ENCODE peak calls at places on chromosomes 7 and 10, in seven cellular contexts. P is foreskin keratinocyte, X is AG04450, J is progenitor cell of endocrine pancreas, N is Panc1, H is AG09319, S is GM23338. T is an unnamed sample.

GRCh38 chr10:102451105-102451969 is at the start of gene C10orf95:
- DNase-seq in S (peak), X (no peak), P (peak), J (no peak), H (no peak), N (no peak), T (no peak)

GRCh38 chr7:94243312-94243711 is 151.4 kb upstream of the COL1A2 start:
- DNase-seq in N (no peak), S (peak), X (no peak), P (no peak), H (no peak), J (no peak), T (no peak)

GRCh38 chr10:25820496-25821415 is 113.3 kb upstream of the MYO3A start:
- DNase-seq in J (no peak), N (no peak), H (no peak), S (no peak), X (no peak), P (no peak), T (no peak)

GRCh38 chr10:60917331-60918280 is 26.4 kb downstream of the RHOBTB1 start:
- DNase-seq in J (no peak), H (no peak), P (peak), X (no peak), S (no peak), N (no peak), T (no peak)

GRCh38 chr10:43785252-43785651 is 136.6 kb upstream of the ZNF32 start:
- DNase-seq in N (no peak), P (no peak), X (no peak), H (no peak), J (no peak), S (peak), T (no peak)

GRCh38 chr7:51026341-51026740 is 243.6 kb upstream of the GRB10 start:
- DNase-seq in X (no peak), J (no peak), H (no peak), S (no peak), P (no peak), N (no peak), T (no peak)

GRCh38 chr7:121366852-121367431 is 29.2 kb downstream of the FAM3C start:
- DNase-seq in N (peak), H (no peak), P (peak), X (peak), J (no peak), S (peak), T (no peak)

GRCh38 chr7:30164567-30164966 is 29.8 kb downstream of the MTURN start:
- DNase-seq in S (peak), J (no peak), P (peak), X (no peak), N (peak), H (no peak), T (no peak)

GRCh38 chr10:127990846-127991542 is 84.1 kb downstream of the PTPRE start:
- DNase-seq in H (no peak), N (no peak), X (no peak), S (no peak), J (no peak), P (peak), T (peak)

GRCh38 chr7:25716421-25716820 is 435.6 kb upstream of the NFE2L3 start:
- DNase-seq in H (no peak), P (peak), N (no peak), J (no peak), S (no peak), X (no peak), T (no peak)

GRCh38 chr10:11112718-11113117 is 95.0 kb downstream of the CELF2 start:
- DNase-seq in H (no peak), X (no peak), S (no peak), N (no peak), P (no peak), J (no peak), T (no peak)

GRCh38 chr10:3848768-3849643 is 64.0 kb upstream of the KLF6 start:
- DNase-seq in X (no peak), P (peak), J (no peak), H (no peak), N (no peak), S (no peak), T (no peak)

GRCh38 chr10:110508806-110509544 is 11.3 kb downstream of the DUSP5 start:
- DNase-seq in S (no peak), H (no peak), P (peak), J (no peak), X (no peak), N (no peak), T (no peak)

GRCh38 chr7:104843198-104843597 is 170.8 kb upstream of the KMT2E start:
- DNase-seq in S (no peak), J (no peak), H (no peak), P (no peak), X (no peak), N (no peak), T (no peak)

GRCh38 chr10:131906269-131906639 is 5.4 kb downstream of the PPP2R2D start:
- DNase-seq in J (no peak), H (no peak), N (no peak), P (no peak), S (no peak), X (no peak), T (no peak)

GRCh38 chr10:51269816-51270215 is 195.5 kb downstream of the PRKG1 start:
- DNase-seq in J (no peak), P (peak), X (peak), S (no peak), H (peak), N (no peak), T (no peak)

GRCh38 chr10:89683911-89684310 is 17.5 kb upstream of the KIF20B start:
- DNase-seq in S (no peak), P (no peak), N (no peak), H (no peak), J (no peak), X (no peak), T (no peak)

GRCh38 chr10:91787810-91788209 is 10.4 kb upstream of the TNKS2 start:
- DNase-seq in S (no peak), H (no peak), N (no peak), P (peak), X (no peak), J (no peak), T (no peak)

GRCh38 chr7:2814682-2815522 is 29.2 kb downstream of the GNA12 start:
- DNase-seq in H (no peak), S (peak), P (no peak), N (no peak), X (no peak), J (no peak), T (no peak)

GRCh38 chr7:43108255-43109011 is 4.0 kb upstream of the HECW1 start:
- DNase-seq in H (no peak), J (peak), S (peak), P (peak), X (no peak), N (peak), T (peak)
- TF ChIP-seq CTCF in H (peak), J (peak), S (peak), P (peak), X (peak), N (peak), T (peak)

GRCh38 chr7:98755138-98755898 is 114.5 kb downstream of the TMEM130 start:
- DNase-seq in P (no peak), S (peak), N (no peak), X (no peak), H (no peak), J (no peak), T (no peak)
- TF ChIP-seq CTCF in P (no peak), S (peak), N (no peak), X (no peak), H (no peak), J (no peak), T (no peak)

GRCh38 chr10:64011871-64012714 is 490.9 kb downstream of the REEP3 start:
- DNase-seq in H (no peak), X (no peak), P (peak), J (no peak), N (no peak), S (peak), T (no peak)

GRCh38 chr10:64007157-64007556 is 486.0 kb downstream of the REEP3 start:
- DNase-seq in X (no peak), P (no peak), S (peak), N (no peak), J (no peak), H (no peak), T (no peak)
- TF ChIP-seq CTCF in X (no peak), P (no peak), S (no peak), N (no peak), J (no peak), H (no peak), T (no peak)

DNA sequence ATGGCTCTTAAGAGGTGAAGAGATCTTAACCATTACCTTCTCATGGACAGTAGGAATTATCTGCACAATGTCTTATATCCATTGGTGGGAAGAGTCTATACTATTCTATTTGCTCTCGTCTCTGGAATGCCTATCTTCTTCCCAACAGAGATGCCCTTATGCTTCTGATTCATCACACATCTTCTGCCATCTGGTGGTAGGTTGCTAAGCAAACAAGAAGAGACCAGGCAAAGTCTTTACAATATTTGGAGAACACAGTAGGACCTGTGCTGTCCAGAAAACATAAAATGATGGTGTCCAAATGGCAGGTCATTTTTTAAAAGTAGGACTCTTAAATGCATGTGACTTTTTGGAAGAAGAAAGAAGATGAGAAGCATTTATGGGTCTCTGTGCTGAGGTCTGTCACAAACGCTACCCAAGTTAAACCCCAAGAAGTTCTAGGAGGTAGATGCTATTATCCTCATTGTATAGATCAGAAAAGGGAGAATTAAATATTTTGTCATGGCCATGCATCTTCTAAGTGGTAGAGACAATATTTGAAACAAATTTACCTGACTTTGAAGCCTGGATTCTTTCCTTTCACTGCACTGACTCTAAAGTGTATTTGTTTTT is 67.8 kb upstream of the NXPH1 start:
- DNase-seq in S (peak), J (no peak), N (peak), P (peak), X (no peak), H (no peak), T (no peak)
- TF ChIP-seq CTCF in S (peak), J (peak), N (peak), P (peak), X (no peak), H (no peak), T (no peak)

GRCh38 chr7:139777948-139778841 is at the start of gene HIPK2:
- DNase-seq in X (no peak), P (peak), H (no peak), J (peak), S (peak), N (no peak), T (peak)
- TF ChIP-seq CTCF in X (no peak), P (no peak), H (no peak), J (no peak), S (no peak), N (no peak), T (no peak)

GRCh38 chr7:129503725-129504124 is 1.4 kb downstream of the SMKR1 start:
- DNase-seq in P (no peak), H (no peak), S (no peak), J (no peak), X (no peak), N (no peak), T (no peak)

GRCh38 chr7:129501760-129502707 is at the start of gene SMKR1:
- DNase-seq in J (peak), H (no peak), P (no peak), X (peak), N (no peak), S (peak), T (peak)

GRCh38 chr7:129499915-129500463 is 2.3 kb upstream of the SMKR1 start:
- DNase-seq in X (no peak), J (no peak), P (no peak), S (no peak), N (no peak), H (no peak), T (no peak)

GRCh38 chr7:129498021-129498420 is 4.3 kb upstream of the SMKR1 start:
- DNase-seq in S (no peak), J (no peak), P (no peak), N (no peak), H (no peak), X (no peak), T (no peak)

GRCh38 chr7:129502708-129503685 is 666 bp downstream of the SMKR1 start:
- DNase-seq in X (no peak), S (peak), H (no peak), J (peak), P (no peak), N (no peak), T (peak)
- TF ChIP-seq CTCF in X (no peak), S (peak), H (no peak), J (peak), P (peak), N (no peak), T (no peak)

DNA sequence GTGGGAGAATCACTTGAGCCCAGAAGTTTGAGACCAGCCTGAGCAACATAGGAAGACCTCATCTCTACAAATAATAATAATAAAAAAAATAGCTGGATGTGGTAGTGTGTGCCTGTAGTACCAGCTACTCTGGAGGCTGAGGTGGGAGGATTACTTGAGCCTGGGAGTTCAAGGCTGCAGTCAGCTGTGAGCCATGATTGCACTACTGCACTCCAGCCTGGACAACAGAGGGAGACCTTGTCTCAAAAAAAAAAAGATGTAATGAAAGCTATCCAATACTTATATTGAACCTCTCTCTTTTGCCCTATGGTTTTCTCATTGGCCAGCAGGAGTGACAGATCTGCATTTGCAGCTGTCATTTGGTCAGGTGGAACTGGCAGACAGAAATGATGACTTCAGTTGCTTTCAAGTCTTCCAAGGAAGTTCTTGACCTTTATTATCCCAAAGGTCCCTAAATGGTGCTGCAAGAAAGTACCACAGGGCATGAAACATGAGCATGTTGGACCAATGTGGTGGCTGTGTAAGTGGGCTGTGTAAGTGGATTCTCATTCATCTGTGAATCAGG is 99.4 kb downstream of the CALD1 start:
- DNase-seq in J (no peak), H (no peak), P (no peak), N (no peak), S (no peak), X (no peak), T (no peak)
- TF ChIP-seq CTCF in J (no peak), H (no peak), P (peak), N (no peak), S (no peak), X (no peak), T (no peak)

DNA sequence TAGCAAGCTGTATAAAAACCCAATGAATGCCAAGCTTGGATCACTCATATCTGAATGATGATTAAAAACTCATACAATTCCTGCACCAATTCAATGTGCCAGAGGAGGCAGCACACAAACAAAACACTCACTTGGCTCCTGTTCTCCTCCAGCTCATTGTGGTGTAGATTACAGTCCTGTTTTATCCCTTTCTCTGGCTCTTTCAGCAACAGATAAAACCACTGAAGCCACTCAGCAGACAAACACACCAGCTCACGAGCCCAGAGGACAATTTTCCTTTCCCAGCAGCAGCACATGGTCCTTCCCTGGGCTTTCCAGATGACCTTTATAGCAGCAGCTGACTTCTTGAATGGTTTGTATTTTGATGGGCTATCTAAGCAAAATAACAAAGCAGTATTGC is 107.3 kb upstream of the STARD3NL start:
- DNase-seq in H (no peak), J (no peak), X (no peak), S (peak), N (peak), P (no peak), T (no peak)
- TF ChIP-seq CTCF in H (peak), J (peak), X (peak), S (peak), N (peak), P (no peak), T (peak)

GRCh38 chr7:92698237-92698841 is 108.1 kb upstream of the FAM133B start:
- DNase-seq in X (peak), N (peak), H (peak), S (no peak), J (no peak), P (peak), T (no peak)
- TF ChIP-seq CTCF in X (no peak), N (peak), H (no peak), S (no peak), J (peak), P (no peak), T (no peak)

DNA sequence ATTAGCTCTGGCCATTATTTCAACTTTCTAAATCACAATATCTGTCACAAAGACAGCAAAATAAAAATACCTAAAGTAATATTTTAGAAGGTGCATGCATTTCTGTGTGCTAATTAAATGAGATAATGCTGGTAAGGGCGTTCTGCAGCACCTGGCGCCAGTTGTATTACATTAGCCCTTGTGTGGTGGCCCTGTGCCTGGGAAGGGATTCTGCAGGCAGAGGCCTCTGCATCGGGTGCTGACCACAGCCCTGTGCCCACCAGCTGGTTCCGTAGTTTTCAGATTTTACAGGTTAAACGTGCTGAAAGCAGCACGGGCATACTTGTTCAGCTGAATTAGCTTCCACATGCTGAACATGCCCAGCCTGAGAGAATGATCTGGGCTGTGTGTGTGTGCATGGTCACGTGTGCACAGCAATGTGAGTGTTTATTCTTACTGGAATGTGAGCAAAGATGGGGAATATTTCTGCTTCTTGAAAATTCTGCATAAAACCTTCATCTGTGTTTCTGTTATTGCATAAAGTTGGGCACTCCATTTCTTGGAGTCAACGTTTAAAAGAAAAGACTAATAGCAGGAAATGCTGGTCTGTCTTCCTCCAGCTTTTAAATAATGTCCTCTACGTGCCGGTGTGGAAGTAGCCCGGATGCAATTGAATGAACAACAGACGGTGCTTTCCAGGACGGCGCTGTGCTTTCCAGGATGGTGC is 157.8 kb upstream of the PRKCQ start:
- DNase-seq in H (no peak), X (no peak), J (no peak), P (peak), S (no peak), N (no peak), T (no peak)
- TF ChIP-seq CTCF in H (no peak), X (no peak), J (no peak), P (no peak), S (no peak), N (no peak), T (no peak)